ENCODE peak calls at places on chromosomes 4 and X, in six cellular contexts. Y, X, U, O, T and B are unnamed samples.

GRCh38 chr4:124203613-124204284 is 508.8 kb downstream of the ANKRD50 start:
- DNase-seq in Y (peak), X (peak), U (no peak), O (no peak), T (no peak), B (no peak)

GRCh38 chr4:52861171-52861873 is 795 bp upstream of the RASL11B start:
- DNase-seq in Y (no peak), X (no peak), U (no peak), O (no peak), T (no peak), B (no peak)

GRCh38 chrX:132561483-132561882 is 72.6 kb upstream of the MBNL3 start:
- DNase-seq in Y (no peak), X (no peak), U (no peak), O (no peak), T (no peak), B (no peak)

GRCh38 chr4:7971881-7972500 is 32.3 kb upstream of the AFAP1 start:
- DNase-seq in Y (no peak), X (no peak), U (no peak), O (no peak), T (no peak), B (no peak)

GRCh38 chrX:112341598-112341997 is 259.0 kb upstream of the TRPC5 start:
- DNase-seq in Y (peak), X (peak), U (no peak), O (no peak), T (no peak), B (no peak)

GRCh38 chr4:91058345-91058744 is 931.2 kb downstream of the CCSER1 start:
- DNase-seq in Y (no peak), X (peak), U (no peak), O (no peak), T (no peak), B (no peak)

GRCh38 chr4:14111730-14112171 is 484.2 kb upstream of the BOD1L1 start:
- DNase-seq in Y (peak), X (peak), U (no peak), O (no peak), T (no peak), B (no peak)

GRCh38 chrX:9153299-9153698 is 119.4 kb upstream of the FAM9B start:
- DNase-seq in Y (peak), X (peak), U (no peak), O (no peak), T (no peak), B (no peak)

GRCh38 chrX:111039606-111040005 is 56.4 kb upstream of the PAK3 start:
- DNase-seq in Y (no peak), X (peak), U (no peak), O (no peak), T (no peak), B (no peak)

GRCh38 chr4:26028133-26028792 is 114.2 kb downstream of the SMIM20 start:
- DNase-seq in Y (no peak), X (no peak), U (no peak), O (peak), T (no peak), B (no peak)

GRCh38 chr4:2700031-2700430 is 56.1 kb downstream of the TNIP2 start:
- DNase-seq in Y (no peak), X (no peak), U (no peak), O (no peak), T (no peak), B (no peak)

GRCh38 chr4:53913098-53913497 is 151.3 kb downstream of the CHIC2 start:
- DNase-seq in Y (no peak), X (no peak), U (no peak), O (no peak), T (no peak), B (no peak)

GRCh38 chr4:139922625-139923024 is 231.4 kb downstream of the MAML3 start:
- DNase-seq in Y (peak), X (peak), U (no peak), O (no peak), T (no peak), B (no peak)

GRCh38 chr4:114005569-114006442 is 26.4 kb upstream of the ARSJ start:
- DNase-seq in Y (peak), X (peak), U (no peak), O (no peak), T (no peak), B (no peak)

GRCh38 chr4:150960818-150961217 is 54.3 kb downstream of the LRBA start:
- DNase-seq in Y (peak), X (no peak), U (no peak), O (peak), T (peak), B (no peak)

GRCh38 chr4:4480685-4481393 is 61.0 kb downstream of the STX18 start:
- DNase-seq in Y (peak), X (peak), U (no peak), O (no peak), T (peak), B (no peak)

GRCh38 chr4:82125170-82125862 is 248.5 kb downstream of the HNRNPD start:
- DNase-seq in Y (no peak), X (no peak), U (no peak), O (no peak), T (no peak), B (no peak)

GRCh38 chrX:139192386-139192961 is 338.1 kb upstream of the F9 start:
- DNase-seq in Y (peak), X (no peak), U (no peak), O (no peak), T (no peak), B (no peak)

GRCh38 chrX:13440166-13440565 is 120.3 kb upstream of the ATXN3L start:
- DNase-seq in Y (no peak), X (no peak), U (no peak), O (no peak), T (no peak), B (no peak)

GRCh38 chrX:18449271-18449670 is 23.9 kb downstream of the CDKL5 start:
- DNase-seq in Y (no peak), X (no peak), U (no peak), O (no peak), T (no peak), B (no peak)

GRCh38 chr4:30724217-30724616 is 4.0 kb downstream of the PCDH7 start:
- DNase-seq in Y (no peak), X (no peak), U (no peak), O (no peak), T (no peak), B (no peak)

DNA sequence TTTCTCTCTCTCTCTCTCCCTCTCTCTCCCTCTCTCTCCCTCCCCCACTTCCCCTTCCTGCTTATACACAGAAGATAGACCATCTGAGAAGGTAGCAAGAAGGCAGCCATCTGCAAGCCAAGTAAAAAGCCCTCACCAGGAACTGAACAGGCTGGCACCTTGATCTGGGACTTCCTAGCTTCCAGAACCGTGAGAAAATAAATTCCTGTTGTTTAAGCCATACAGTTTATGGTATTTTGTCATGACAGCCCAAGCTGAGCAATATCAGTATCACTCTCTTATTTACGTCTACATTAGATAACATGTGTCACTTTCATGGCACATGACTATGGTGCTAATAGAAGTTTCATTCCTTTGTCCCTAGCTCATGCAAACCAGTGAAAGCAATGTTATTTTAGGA is 581.1 kb downstream of the INPP4B start:
- DNase-seq in Y (peak), X (no peak), U (no peak), O (no peak), T (no peak), B (no peak)
- H3K4me3 ChIP-seq in Y (no peak), X (no peak), U (no peak), O (no peak), T (no peak), B (no peak)

GRCh38 chr4:156971623-156972369 is at the start of gene PDGFC:
- DNase-seq in Y (peak), X (peak), U (peak), O (peak), T (no peak), B (peak)
- H3K4me3 ChIP-seq in Y (peak), X (peak), U (peak), O (peak), T (no peak), B (peak)

DNA sequence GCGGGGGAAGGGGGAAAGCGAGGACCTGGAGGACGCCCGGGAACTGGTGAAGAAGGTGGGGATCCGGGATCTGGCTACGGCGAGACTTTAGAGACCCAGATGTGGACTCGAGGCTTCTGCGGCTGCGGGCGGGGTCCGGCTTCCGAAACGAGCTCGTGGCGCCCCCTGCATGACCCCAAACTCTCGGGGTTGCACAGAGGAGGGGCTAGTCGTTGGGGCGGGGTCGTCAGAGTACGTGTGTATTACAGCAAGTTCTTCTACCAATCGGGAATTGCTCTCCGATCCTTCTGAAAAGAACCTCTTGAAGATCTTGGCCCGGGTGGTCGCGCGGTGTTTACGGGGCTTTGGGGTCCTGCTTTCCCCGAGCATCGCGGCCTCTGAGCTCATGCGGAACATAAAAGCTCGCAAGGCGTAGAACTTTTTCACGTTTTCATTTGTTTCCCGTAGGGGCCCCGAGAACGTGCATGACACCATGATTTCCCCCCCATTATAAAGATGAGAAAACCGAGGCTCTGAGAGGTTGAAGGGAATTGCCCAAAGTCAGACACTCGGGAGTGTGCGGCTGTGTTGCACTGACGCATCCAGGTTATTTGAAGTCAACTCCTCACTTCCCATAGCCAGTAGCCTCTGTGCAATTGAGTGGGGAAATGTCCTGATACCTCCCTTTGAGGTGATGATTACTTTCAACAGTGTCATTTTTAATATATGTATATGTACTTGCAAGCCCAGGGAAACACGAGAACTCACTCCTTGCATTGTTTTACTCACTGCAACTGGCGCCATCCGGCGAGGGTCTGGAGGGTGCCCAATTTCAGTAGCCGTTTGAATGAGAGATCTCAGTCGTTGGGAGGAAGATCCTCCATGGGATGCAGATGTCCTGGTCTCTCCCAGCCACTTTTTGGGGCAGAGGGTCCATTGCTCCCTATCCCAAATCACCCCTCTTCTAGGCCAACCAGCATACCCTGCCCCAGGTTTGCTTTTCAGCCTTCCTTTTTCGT is at the start of gene BEND4:
- DNase-seq in Y (no peak), X (no peak), U (no peak), O (peak), T (peak), B (no peak)
- H3K4me3 ChIP-seq in Y (no peak), X (peak), U (peak), O (peak), T (peak), B (no peak)

DNA sequence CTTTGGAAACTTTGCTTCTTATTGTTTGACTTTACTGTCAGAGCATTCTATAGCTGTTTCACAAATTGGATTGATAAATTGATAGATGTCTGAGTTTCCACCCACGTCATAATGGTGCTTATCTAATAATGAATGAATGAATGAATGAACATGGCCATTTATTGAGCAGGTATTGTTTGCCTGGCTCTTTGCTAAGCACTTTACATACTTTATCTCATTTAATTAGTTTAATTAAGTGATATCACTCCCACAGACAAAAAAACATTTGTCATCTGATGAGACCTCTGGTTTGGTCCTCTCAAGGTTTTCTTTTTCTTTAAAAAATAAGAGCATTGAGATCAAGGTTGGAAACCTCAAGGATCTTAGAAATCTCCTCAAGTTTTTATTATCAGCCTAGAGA is 2.8 kb downstream of the FRAS1 start:
- DNase-seq in Y (no peak), X (no peak), U (no peak), O (no peak), T (no peak), B (no peak)
- H3K4me3 ChIP-seq in Y (no peak), X (no peak), U (no peak), O (peak), T (no peak), B (no peak)

DNA sequence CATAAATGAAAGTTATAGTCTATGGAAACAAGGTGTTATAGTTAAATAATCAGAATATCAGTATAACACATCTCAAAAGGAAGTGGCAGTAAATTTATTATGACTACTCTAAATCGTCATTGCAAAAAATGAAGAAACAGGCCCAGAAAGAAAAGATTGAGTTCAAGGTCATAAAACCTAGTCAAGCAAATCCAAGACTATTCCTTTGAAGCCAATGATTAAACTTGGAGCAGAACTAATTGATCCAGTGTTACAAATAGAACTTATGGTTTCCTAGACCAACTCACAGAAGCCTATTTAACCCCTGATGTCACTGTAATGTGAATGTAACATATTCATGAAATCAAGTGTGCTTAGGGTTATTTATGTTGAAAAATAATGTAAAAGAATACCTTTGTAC is 1.9 kb downstream of the FAM199X start:
- DNase-seq in Y (no peak), X (no peak), U (no peak), O (no peak), T (no peak), B (no peak)
- H3K4me3 ChIP-seq in Y (peak), X (no peak), U (no peak), O (no peak), T (peak), B (no peak)